ENCODE peak calls at places on chromosomes 4 and X, in ten cellular contexts. B is Peyer's patch; V is activated CD4-positive, alpha-beta T cell treated with anti-CD3 and anti-CD28 coated beads, Interleukin-2, amount 10 ng/mL, durations not matched to agents 7 days and 5 days; E is caudate nucleus; C is stimulated activated naive B cell treated with anti-CD40 and anti-IgM and Interleukin-4, amounts not matched to agents 10 μg/mL and 1 μg/mL and 100 μg/mL, for 72 hours; G is glomerular endothelial cell; T is stimulated activated CD4-positive, alpha-beta T cell treated with anti-CD3 and anti-CD28 coated beads, Interleukin-4, amount 100 ng/mL, for 48 hours; H is HuH-7.5; P is OCI-M1; D is activated naive CD8-positive, alpha-beta T cell treated with anti-CD3 and anti-CD28 coated beads, Interleukin-2, amount 50 U/mL, for 24 hours. K is an unnamed sample.

GRCh38 chr4:85555210-85555609 is 80.3 kb downstream of the ARHGAP24 start:
- DNase-seq in E (no peak), G (no peak), D (no peak), V (no peak), B (peak), T (no peak), H (no peak), P (no peak), C (peak), K (no peak)

GRCh38 chrX:103520391-103520790 is 1.1 kb upstream of the RAB40A start:
- DNase-seq in V (no peak), H (no peak), P (no peak), E (no peak), C (no peak), D (no peak), G (no peak), T (no peak), B (no peak), K (no peak)

GRCh38 chrX:130245441-130245840 is 23.3 kb downstream of the ZNF280C start:
- DNase-seq in B (no peak), P (no peak), G (no peak), D (no peak), T (no peak), V (no peak), C (no peak), E (no peak), H (no peak), K (no peak)

GRCh38 chr4:140943887-140944515 is 187.8 kb upstream of the TBC1D9 start:
- DNase-seq in C (no peak), V (no peak), P (no peak), B (no peak), T (no peak), E (no peak), H (no peak), D (no peak), G (no peak), K (no peak)

GRCh38 chr4:107247738-107248137 is 211.6 kb upstream of the DKK2 start:
- DNase-seq in H (no peak), E (no peak), B (no peak), V (no peak), T (no peak), G (no peak), D (no peak), C (no peak), P (no peak), K (no peak)

GRCh38 chrX:40272141-40272540 is 174.4 kb upstream of the BCOR start:
- DNase-seq in H (no peak), C (no peak), E (no peak), P (no peak), T (no peak), V (no peak), G (no peak), B (no peak), D (no peak), K (no peak)

GRCh38 chrX:119624417-119624816 is 18.2 kb upstream of the NKRF start:
- DNase-seq in H (no peak), E (no peak), C (no peak), V (no peak), P (no peak), D (no peak), T (no peak), G (no peak), B (no peak), K (no peak)

GRCh38 chr4:5500165-5500564 is 208.2 kb downstream of the EVC2 start:
- DNase-seq in G (no peak), C (no peak), E (no peak), D (no peak), P (no peak), H (no peak), B (no peak), V (no peak), T (no peak), K (no peak)

GRCh38 chrX:72123471-72124185 is 8.1 kb downstream of the RTL5 start:
- DNase-seq in D (no peak), T (no peak), V (no peak), P (no peak), B (peak), H (no peak), G (no peak), C (no peak), E (no peak), K (no peak)

GRCh38 chr4:80237992-80238391 is 28.5 kb upstream of the FGF5 start:
- DNase-seq in B (no peak), V (no peak), H (no peak), C (no peak), D (no peak), T (no peak), G (peak), E (no peak), P (no peak), K (no peak)

GRCh38 chrX:103488332-103488731 is 31.0 kb downstream of the RAB40A start:
- DNase-seq in E (no peak), C (no peak), B (no peak), P (peak), T (no peak), H (no peak), D (no peak), V (no peak), G (no peak), K (no peak)

GRCh38 chrX:24796204-24796603 is 102.5 kb downstream of the POLA1 start:
- DNase-seq in C (no peak), P (no peak), V (no peak), D (no peak), T (no peak), G (no peak), E (no peak), B (no peak), H (no peak), K (no peak)